ENCODE peak calls at places on chromosome 6, in nine cellular contexts. M is aorta, B is adipocyte, E is prostate gland, K is ovary, Z is H9, R is left lung, U is sigmoid colon, F is SK-N-SH. P is an unnamed sample. For H3K27me3 and H3K4me1, the result is how much of the 10 kb centered on the place peaks cover.

GRCh38 chr6:43965628-43966373 is 161.5 kb downstream of the MRPL14 start:
- DNase-seq in K (no peak), Z (peak), R (no peak), E (no peak), F (no peak), U (no peak), M (no peak), B (no peak), P (no peak)

GRCh38 chr6:20952605-20953004 is 418.3 kb downstream of the CDKAL1 start:
- DNase-seq in U (no peak), M (no peak), K (no peak), R (no peak), Z (peak), F (no peak), B (peak), E (no peak), P (no peak)

GRCh38 chr6:133339543-133340384 is 98.6 kb downstream of the EYA4 start:
- DNase-seq in R (no peak), F (no peak), E (no peak), Z (no peak), B (no peak), K (no peak), U (no peak), M (no peak), P (no peak)

GRCh38 chr6:35077713-35078105 is 63.4 kb downstream of the TCP11 start:
- DNase-seq in F (no peak), Z (no peak), B (no peak), M (peak), K (no peak), R (no peak), U (peak), E (no peak), P (no peak)

GRCh38 chr6:66421570-66421969 is 714.5 kb upstream of the EYS start:
- DNase-seq in U (no peak), R (no peak), E (no peak), F (no peak), K (no peak), M (no peak), Z (peak), B (peak), P (no peak)

GRCh38 chr6:108476381-108476780 is 84.3 kb upstream of the FOXO3 start:
- DNase-seq in Z (no peak), K (no peak), B (no peak), U (no peak), F (no peak), E (no peak), M (no peak), R (no peak), P (no peak)

GRCh38 chr6:70398783-70399730 is 14.3 kb upstream of the FAM135A start:
- DNase-seq in B (no peak), R (peak), K (no peak), Z (no peak), U (no peak), F (no peak), M (no peak), E (peak), P (peak)

GRCh38 chr6:150256618-150257272 is 112.1 kb upstream of the IYD start:
- DNase-seq in F (no peak), R (no peak), M (no peak), E (no peak), K (no peak), Z (no peak), B (peak), U (no peak), P (no peak)

GRCh38 chr6:6610031-6610591 is 21.6 kb downstream of the LY86 start:
- DNase-seq in E (no peak), K (no peak), R (no peak), Z (no peak), F (no peak), U (no peak), M (no peak), B (no peak), P (no peak)

GRCh38 chr6:151962246-151962846 is 154.9 kb downstream of the ESR1 start:
- DNase-seq in F (no peak), R (no peak), B (peak), M (no peak), U (no peak), Z (no peak), K (no peak), E (no peak), P (no peak)

GRCh38 chr6:157021267-157022021 is 244.3 kb downstream of the ARID1B start:
- DNase-seq in K (peak), U (peak), B (peak), R (peak), M (peak), F (peak), E (peak), Z (peak), P (peak)

GRCh38 chr6:10595731-10596664 is 74.8 kb downstream of the GCNT2 start:
- DNase-seq in Z (peak), R (no peak), M (no peak), E (no peak), F (no peak), B (no peak), U (no peak), K (no peak), P (no peak)

GRCh38 chr6:41789937-41790502 is 2.5 kb downstream of the TOMM6 start:
- DNase-seq in Z (no peak), K (no peak), U (no peak), E (no peak), M (no peak), R (no peak), B (no peak), F (no peak), P (no peak)

DNA sequence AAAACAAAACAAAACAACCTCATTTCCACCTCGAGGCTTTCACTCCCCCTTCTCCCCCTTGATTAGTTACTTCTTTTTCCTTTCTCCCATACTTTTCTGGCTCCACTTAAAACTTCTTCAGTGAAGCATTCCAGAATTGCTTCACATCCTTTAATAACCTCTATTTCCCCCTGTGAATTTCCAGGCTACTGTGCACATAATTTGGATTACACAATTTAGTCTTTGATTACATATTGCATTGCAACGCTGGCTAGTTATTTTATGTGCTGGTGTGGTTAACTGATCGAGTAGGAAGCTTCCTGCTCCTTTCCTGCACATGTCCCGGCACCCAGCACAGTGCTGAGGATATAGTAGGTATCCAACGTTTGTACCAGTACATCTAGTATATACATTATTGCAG is 28.1 kb upstream of the EEF1E1 start:
- DNase-seq in F (no peak), E (no peak), U (no peak), M (no peak), R (no peak), Z (no peak), B (peak), K (no peak), P (no peak)
- H3K27me3 ChIP-seq in F (under half), E (under half), U (under half), M (under half), R (under half), Z (under half), B (under half), K (under half), P (under half)

GRCh38 chr6:166476634-166477215 is 94.0 kb upstream of the MPC1 start:
- DNase-seq in K (no peak), B (no peak), F (no peak), E (no peak), Z (no peak), U (no peak), M (no peak), R (no peak), P (no peak)

GRCh38 chr6:166474721-166475565 is 92.2 kb upstream of the MPC1 start:
- DNase-seq in U (no peak), M (no peak), B (peak), Z (no peak), F (no peak), E (no peak), K (no peak), R (peak), P (no peak)

GRCh38 chr6:166473886-166474596 is 91.3 kb upstream of the MPC1 start:
- DNase-seq in R (peak), B (no peak), E (no peak), U (no peak), F (no peak), K (no peak), M (no peak), Z (peak), P (no peak)

GRCh38 chr6:166477647-166478365 is 95.1 kb upstream of the MPC1 start:
- DNase-seq in U (no peak), F (no peak), B (no peak), Z (no peak), M (no peak), K (no peak), E (no peak), R (peak), P (peak)

DNA sequence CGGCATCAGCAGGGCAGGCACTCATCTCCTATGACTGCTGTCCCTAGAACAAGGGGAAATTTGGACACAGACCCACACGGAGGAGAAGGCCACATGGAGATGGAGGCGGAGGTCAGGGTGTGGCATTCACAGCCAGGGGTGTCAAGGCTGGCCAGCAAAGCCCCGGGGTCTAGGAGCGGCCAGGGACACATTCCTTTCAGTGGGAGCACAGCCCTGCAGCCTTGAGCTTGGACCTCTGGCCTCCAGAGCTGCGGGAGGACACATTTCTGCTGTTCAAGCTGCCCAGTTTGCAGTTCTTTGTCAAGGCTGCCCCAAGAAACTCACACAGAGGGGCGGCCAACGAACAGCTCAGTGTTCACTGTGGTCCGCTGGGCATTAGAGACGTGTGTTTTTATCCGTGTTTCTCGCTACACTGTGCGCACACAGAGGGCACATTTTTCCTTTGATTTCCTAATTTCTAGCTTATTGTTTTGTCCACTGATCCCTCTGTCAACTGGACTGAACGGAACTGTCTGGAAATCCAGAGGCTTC is 93.4 kb upstream of the MPC1 start:
- DNase-seq in K (no peak), B (no peak), F (no peak), Z (no peak), E (no peak), U (no peak), M (no peak), R (no peak), P (no peak)
- H3K4me1 ChIP-seq in K (under half), B (under half), F (under half), Z (under half), E (under half), U (under half), M (under half), R (under half), P (under half)

GRCh38 chr6:28816909-28817807 is 106.6 kb downstream of the TRIM27 start:
- DNase-seq in Z (peak), F (no peak), U (no peak), K (no peak), R (no peak), M (no peak), E (no peak), B (peak), P (no peak)
- H3K27me3 ChIP-seq in Z (half or more), F (half or more), U (half or more), K (under half), R (half or more), M (under half), E (under half), B (under half), P (half or more)

GRCh38 chr6:143684484-143684883 is 6.7 kb downstream of the PHACTR2 start:
- DNase-seq in U (no peak), E (no peak), Z (no peak), M (no peak), B (no peak), R (no peak), F (no peak), K (no peak), P (no peak)
- H3K4me1 ChIP-seq in U (under half), E (under half), Z (under half), M (under half), B (under half), R (under half), F (under half), K (under half), P (under half)